ENCODE peak calls at places on chromosomes 5 and 9, in four cellular contexts. D is fibroblast of villous mesenchyme, V is choroid plexus epithelial cell, K is cerebellar cortex. Z is an unnamed sample.

GRCh38 chr9:113653746-113654604 is 190.4 kb downstream of the RGS3 start:
- DNase-seq in D (no peak), V (no peak), K (no peak), Z (no peak)

GRCh38 chr5:26323794-26324193 is 714.6 kb downstream of the CDH9 start:
- DNase-seq in D (no peak), V (no peak), K (no peak), Z (no peak)

GRCh38 chr5:124402144-124402581 is 344.3 kb downstream of the ZNF608 start:
- DNase-seq in D (peak), V (peak), K (no peak), Z (peak)

GRCh38 chr5:15757103-15757502 is 257.1 kb downstream of the FBXL7 start:
- DNase-seq in D (peak), V (peak), K (no peak), Z (peak)

GRCh38 chr9:114207034-114207815 is 51.9 kb downstream of the COL27A1 start:
- DNase-seq in D (peak), V (no peak), K (peak), Z (peak)

GRCh38 chr5:94802450-94802849 is 184.0 kb downstream of the SLF1 start:
- DNase-seq in D (no peak), V (peak), K (no peak), Z (peak)

GRCh38 chr5:146753618-146754123 is 124.9 kb downstream of the PPP2R2B start:
- DNase-seq in D (no peak), V (no peak), K (no peak), Z (no peak)

GRCh38 chr9:126376311-126376902 is 49.8 kb downstream of the MVB12B start:
- DNase-seq in D (no peak), V (no peak), K (no peak), Z (no peak)

GRCh38 chr9:89477811-89478583 is 19.9 kb downstream of the SEMA4D start:
- DNase-seq in D (peak), V (peak), K (no peak), Z (peak)

GRCh38 chr5:144598451-144599068 is 427.9 kb downstream of the KCTD16 start:
- DNase-seq in D (no peak), V (no peak), K (no peak), Z (no peak)

GRCh38 chr5:80725446-80725845 is 70.7 kb upstream of the DHFR start:
- DNase-seq in D (no peak), V (no peak), K (no peak), Z (no peak)

GRCh38 chr5:128144491-128144890 is 60.9 kb downstream of the SLC12A2 start:
- DNase-seq in D (peak), V (peak), K (no peak), Z (peak)

GRCh38 chr9:74556685-74557084 is 59.5 kb downstream of the RORB start:
- DNase-seq in D (no peak), V (peak), K (no peak), Z (no peak)

GRCh38 chr5:67677422-67677970 is 480.9 kb upstream of the CD180 start:
- DNase-seq in D (no peak), V (no peak), K (peak), Z (no peak)

Z was measured in mesenchymal stem cell.